ENCODE peak calls at places on chromosomes 16 and 17, in seven cellular contexts. H is NCI-H2081; A is stimulated activated CD4-positive, alpha-beta T cell treated with anti-CD3 and anti-CD28 coated beads, Interleukin-4, amount 100 ng/mL, for 4 hours; S is omental fat pad; Z is cardiac muscle cell; B is dorsolateral prefrontal cortex; L is GM23338. C is an unnamed sample.

GRCh38 chr17:79803421-79803996 is 6.6 kb upstream of the CBX8 start:
- DNase-seq in H (no peak), A (no peak), S (no peak), Z (no peak), B (no peak), L (peak), C (no peak)

GRCh38 chr17:44610871-44611270 is 45.4 kb upstream of the MEIOC start:
- DNase-seq in H (no peak), A (no peak), S (no peak), Z (no peak), B (no peak), L (no peak), C (no peak)

GRCh38 chr17:77727216-77727615 is 231.3 kb upstream of the TNRC6C start:
- DNase-seq in H (no peak), A (no peak), S (no peak), Z (no peak), B (no peak), L (no peak), C (no peak)

GRCh38 chr16:16138034-16138635 is 85.2 kb downstream of the ABCC6 start:
- DNase-seq in H (no peak), A (no peak), S (no peak), Z (no peak), B (no peak), L (no peak), C (no peak)

GRCh38 chr16:14676633-14677032 is 17.5 kb downstream of the PLA2G10 start:
- DNase-seq in H (no peak), A (no peak), S (no peak), Z (no peak), B (no peak), L (no peak), C (no peak)

GRCh38 chr16:17446661-17447060 is 24.1 kb downstream of the XYLT1 start:
- DNase-seq in H (no peak), A (no peak), S (no peak), Z (peak), B (no peak), L (no peak), C (no peak)

GRCh38 chr16:20768121-20768520 is 4.3 kb downstream of the ACSM3 start:
- DNase-seq in H (no peak), A (no peak), S (no peak), Z (no peak), B (no peak), L (no peak), C (no peak)

GRCh38 chr17:18356624-18357023 is 6.7 kb downstream of the SHMT1 start:
- DNase-seq in H (no peak), A (no peak), S (no peak), Z (no peak), B (no peak), L (no peak), C (no peak)

GRCh38 chr16:17556276-17557052 is 85.7 kb upstream of the XYLT1 start:
- DNase-seq in H (no peak), A (no peak), S (no peak), Z (peak), B (no peak), L (peak), C (no peak)

GRCh38 chr17:9239821-9240658 is 218.7 kb downstream of the NTN1 start:
- DNase-seq in H (no peak), A (peak), S (no peak), Z (peak), B (peak), L (peak), C (peak)

GRCh38 chr16:81502396-81503060 is 57.9 kb downstream of the CMIP start:
- DNase-seq in H (no peak), A (no peak), S (no peak), Z (no peak), B (no peak), L (no peak), C (no peak)

GRCh38 chr17:40466298-40466971 is 23.2 kb downstream of the IGFBP4 start:
- DNase-seq in H (no peak), A (no peak), S (no peak), Z (no peak), B (no peak), L (no peak), C (no peak)

GRCh38 chr17:15432807-15433547 is 34.4 kb downstream of the CDRT4 start:
- DNase-seq in H (no peak), A (no peak), S (no peak), Z (no peak), B (peak), L (no peak), C (no peak)

GRCh38 chr16:79169239-79169638 is 431.3 kb downstream of the MAF start:
- DNase-seq in H (no peak), A (no peak), S (no peak), Z (no peak), B (no peak), L (peak), C (no peak)

GRCh38 chr17:40450175-40450574 is 6.9 kb downstream of the IGFBP4 start:
- DNase-seq in H (no peak), A (peak), S (no peak), Z (no peak), B (no peak), L (peak), C (no peak)

GRCh38 chr16:71933913-71934696 is 38.8 kb downstream of the IST1 start:
- DNase-seq in H (no peak), A (no peak), S (no peak), Z (no peak), B (peak), L (no peak), C (no peak)

GRCh38 chr16:27254262-27254811 is 14.2 kb downstream of the NSMCE1 start:
- DNase-seq in H (no peak), A (no peak), S (no peak), Z (no peak), B (no peak), L (no peak), C (no peak)

GRCh38 chr17:12070561-12070960 is 49.9 kb downstream of the MAP2K4 start:
- DNase-seq in H (no peak), A (no peak), S (no peak), Z (no peak), B (no peak), L (no peak), C (no peak)

GRCh38 chr16:88870608-88871348 is 4.3 kb upstream of the PABPN1L start:
- DNase-seq in H (no peak), A (no peak), S (no peak), Z (no peak), B (no peak), L (no peak), C (no peak)

GRCh38 chr16:15704545-15704987 is 54.5 kb downstream of the NDE1 start:
- DNase-seq in H (peak), A (peak), S (peak), Z (peak), B (peak), L (peak), C (peak)

GRCh38 chr17:75316253-75316652 is 27.0 kb upstream of the SLC25A19 start:
- DNase-seq in H (no peak), A (no peak), S (no peak), Z (no peak), B (no peak), L (no peak), C (no peak)